ENCODE peak calls at places on chromosomes 11 and 22, in six cellular contexts. P, I, H, J, L and D are unnamed samples.

GRCh38 chr22:35128637-35129036 is 62.7 kb downstream of the ISX start:
- DNase-seq in P (no peak), I (no peak), H (no peak), J (no peak), L (no peak), D (no peak)

GRCh38 chr22:23503142-23503541 is 76.9 kb downstream of the IGLL1 start:
- DNase-seq in P (no peak), I (no peak), H (no peak), J (no peak), L (no peak), D (no peak)

GRCh38 chr22:17770180-17771077 is 3.8 kb downstream of the BID start:
- DNase-seq in P (no peak), I (no peak), H (no peak), J (no peak), L (no peak), D (peak)

GRCh38 chr22:37887610-37888378 is 18.3 kb upstream of the MICALL1 start:
- DNase-seq in P (no peak), I (no peak), H (no peak), J (no peak), L (peak), D (peak)

GRCh38 chr11:44595964-44596381 is 30.5 kb downstream of the CD82 start:
- DNase-seq in P (peak), I (no peak), H (no peak), J (no peak), L (no peak), D (peak)

GRCh38 chr11:102138677-102139076 is 28.4 kb downstream of the YAP1 start:
- DNase-seq in P (no peak), I (no peak), H (no peak), J (no peak), L (peak), D (no peak)

GRCh38 chr22:47061226-47061625 is 298.8 kb downstream of the TBC1D22A start:
- DNase-seq in P (no peak), I (no peak), H (no peak), J (no peak), L (no peak), D (no peak)

GRCh38 chr11:122731500-122731913 is 76.0 kb downstream of the UBASH3B start:
- DNase-seq in P (no peak), I (peak), H (no peak), J (no peak), L (peak), D (no peak)

GRCh38 chr11:64447717-64448598 is 89.0 kb downstream of the RPS6KA4 start:
- DNase-seq in P (no peak), I (no peak), H (peak), J (no peak), L (peak), D (peak)

GRCh38 chr11:120184946-120185677 is 25.7 kb upstream of the OAF start:
- DNase-seq in P (no peak), I (no peak), H (no peak), J (peak), L (peak), D (no peak)

GRCh38 chr11:2222479-2222878 is 47.9 kb downstream of the ASCL2 start:
- DNase-seq in P (no peak), I (no peak), H (no peak), J (no peak), L (no peak), D (no peak)

GRCh38 chr22:41709341-41709740 is 10.0 kb downstream of the MEI1 start:
- DNase-seq in P (no peak), I (no peak), H (no peak), J (no peak), L (no peak), D (no peak)

GRCh38 chr11:88480217-88480616 is 142.7 kb upstream of the CTSC start:
- DNase-seq in P (no peak), I (peak), H (no peak), J (no peak), L (peak), D (no peak)

GRCh38 chr22:29820941-29821789 is 16.9 kb downstream of the ASCC2 start:
- DNase-seq in P (no peak), I (peak), H (no peak), J (no peak), L (peak), D (no peak)

GRCh38 chr22:49792107-49792506 is 35.6 kb downstream of the BRD1 start:
- DNase-seq in P (no peak), I (no peak), H (no peak), J (no peak), L (no peak), D (no peak)

GRCh38 chr22:38169116-38169515 is 12.5 kb downstream of the PLA2G6 start:
- DNase-seq in P (no peak), I (no peak), H (no peak), J (no peak), L (no peak), D (no peak)

GRCh38 chr11:126468102-126468521 is 112.6 kb downstream of the ST3GAL4 start:
- DNase-seq in P (no peak), I (no peak), H (no peak), J (no peak), L (peak), D (peak)

GRCh38 chr11:130706572-130706971 is 209.7 kb downstream of the SNX19 start:
- DNase-seq in P (no peak), I (no peak), H (no peak), J (no peak), L (peak), D (no peak)

GRCh38 chr11:120566176-120566575 is 54.6 kb downstream of the GRIK4 start:
- DNase-seq in P (no peak), I (no peak), H (no peak), J (no peak), L (peak), D (no peak)

GRCh38 chr11:111513240-111513605 is 1.0 kb upstream of the BTG4 start:
- DNase-seq in P (no peak), I (no peak), H (no peak), J (no peak), L (no peak), D (no peak)

GRCh38 chr11:2092956-2093412 is 46.2 kb downstream of the IGF2 start:
- DNase-seq in P (no peak), I (peak), H (no peak), J (peak), L (peak), D (no peak)

GRCh38 chr11:65524747-65525658 is at the start of gene SCYL1:
- DNase-seq in P (peak), I (peak), H (peak), J (peak), L (peak), D (peak)

GRCh38 chr22:46446799-46447198 is 90.6 kb downstream of the CELSR1 start:
- DNase-seq in P (no peak), I (no peak), H (no peak), J (no peak), L (peak), D (no peak)

GRCh38 chr22:23373601-23374000 is 193.3 kb downstream of the BCR start:
- DNase-seq in P (no peak), I (no peak), H (no peak), J (no peak), L (no peak), D (no peak)

GRCh38 chr11:27718346-27718852 is 18.1 kb upstream of the BDNF start:
- DNase-seq in P (no peak), I (no peak), H (peak), J (no peak), L (peak), D (peak)

GRCh38 chr11:12009617-12010321 is 1.3 kb upstream of the DKK3 start:
- DNase-seq in P (no peak), I (no peak), H (no peak), J (no peak), L (no peak), D (no peak)

GRCh38 chr22:18987765-18988164 is 51.7 kb upstream of the PRODH start:
- DNase-seq in P (no peak), I (no peak), H (no peak), J (no peak), L (peak), D (no peak)

GRCh38 chr22:44668190-44668885 is 33.7 kb upstream of the PRR5 start:
- DNase-seq in P (no peak), I (no peak), H (no peak), J (peak), L (no peak), D (no peak)

GRCh38 chr11:1832181-1832988 is 2.4 kb upstream of the SYT8 start:
- DNase-seq in P (peak), I (peak), H (no peak), J (peak), L (no peak), D (peak)

GRCh38 chr11:65209711-65210360 is 28.1 kb downstream of the CAPN1 start:
- DNase-seq in P (no peak), I (no peak), H (no peak), J (peak), L (no peak), D (no peak)

GRCh38 chr22:45529966-45530575 is 27.4 kb downstream of the FBLN1 start:
- DNase-seq in P (no peak), I (no peak), H (no peak), J (no peak), L (peak), D (no peak)

GRCh38 chr11:44611687-44612437 is 46.4 kb downstream of the CD82 start:
- DNase-seq in P (no peak), I (peak), H (no peak), J (peak), L (no peak), D (no peak)

GRCh38 chr22:45948081-45948648 is 28.8 kb downstream of the WNT7B start:
- DNase-seq in P (no peak), I (no peak), H (no peak), J (no peak), L (no peak), D (no peak)

GRCh38 chr11:32430586-32431357 is 4.6 kb downstream of the WT1 start:
- DNase-seq in P (no peak), I (no peak), H (no peak), J (no peak), L (no peak), D (no peak)

GRCh38 chr11:121842186-121842585 is 273.8 kb downstream of the BLID start:
- DNase-seq in P (no peak), I (no peak), H (no peak), J (no peak), L (no peak), D (no peak)

GRCh38 chr11:5597953-5598352 is 1.5 kb downstream of the TRIM6 start:
- DNase-seq in P (no peak), I (no peak), H (no peak), J (no peak), L (no peak), D (no peak)